ENCODE peak calls at places on chromosome 15, in nine cellular contexts. A, G, I, N, D, V, U, Y and R are unnamed samples. For H3K4me1, the result is how much of the 10 kb centered on the place peaks cover.

GRCh38 chr15:73015493-73015892 is 36.8 kb upstream of the NEO1 start:
- DNase-seq in G (no peak), U (no peak), A (no peak), I (no peak), N (no peak), D (no peak), Y (no peak), V (no peak), R (peak)

GRCh38 chr15:27025411-27026051 is 54.5 kb downstream of the GABRG3 start:
- DNase-seq in D (no peak), V (no peak), I (no peak), N (no peak), Y (no peak), G (no peak), U (no peak), A (no peak), R (no peak)

GRCh38 chr15:40843885-40844542 is at the start of gene SPINT1:
- DNase-seq in V (peak), A (no peak), Y (peak), G (peak), D (no peak), I (no peak), N (peak), U (peak), R (no peak)

GRCh38 chr15:65981837-65982696 is 112.8 kb downstream of the RAB11A start:
- DNase-seq in G (peak), A (peak), V (no peak), D (no peak), I (no peak), N (peak), U (no peak), Y (peak), R (no peak)

GRCh38 chr15:74768771-74769342 is 13.0 kb upstream of the CSK start:
- DNase-seq in A (peak), U (peak), Y (no peak), V (peak), D (no peak), N (peak), I (peak), G (peak), R (no peak)

GRCh38 chr15:89910891-89911626 is 1.7 kb downstream of the ARPIN start:
- DNase-seq in V (no peak), D (no peak), G (no peak), N (no peak), U (no peak), I (no peak), A (no peak), Y (no peak), R (no peak)

GRCh38 chr15:78034495-78035191 is 42.9 kb downstream of the TBC1D2B start:
- DNase-seq in I (no peak), A (no peak), Y (no peak), D (no peak), U (no peak), V (no peak), N (peak), G (peak), R (no peak)

GRCh38 chr15:81530271-81530670 is 156.3 kb upstream of the TMC3 start:
- DNase-seq in G (no peak), I (no peak), Y (no peak), N (no peak), V (no peak), U (peak), D (no peak), A (no peak), R (no peak)

GRCh38 chr15:37016287-37016686 is 84.1 kb downstream of the MEIS2 start:
- DNase-seq in A (no peak), I (no peak), Y (no peak), U (peak), D (no peak), V (peak), G (no peak), N (no peak), R (no peak)

GRCh38 chr15:82536409-82537350 is 3.6 kb downstream of the RPS17 start:
- DNase-seq in U (no peak), G (no peak), D (no peak), N (no peak), I (no peak), V (no peak), Y (no peak), A (no peak), R (peak)

GRCh38 chr15:52232327-52232726 is 41.1 kb upstream of the GNB5 start:
- DNase-seq in V (no peak), Y (no peak), A (no peak), N (no peak), I (no peak), G (no peak), U (no peak), D (no peak), R (no peak)

GRCh38 chr15:25181290-25182097 is 226.7 kb downstream of the SNRPN start:
- DNase-seq in U (no peak), A (peak), I (no peak), N (peak), D (peak), G (peak), Y (peak), V (peak), R (peak)

GRCh38 chr15:64396790-64397189 is 9.2 kb downstream of the TRIP4 start:
- DNase-seq in A (no peak), G (no peak), U (no peak), Y (no peak), N (no peak), D (no peak), I (no peak), V (no peak), R (no peak)

GRCh38 chr15:51492528-51492927 is 130.0 kb downstream of the DMXL2 start:
- DNase-seq in G (no peak), Y (no peak), D (no peak), V (no peak), I (no peak), A (no peak), U (no peak), N (no peak), R (no peak)

GRCh38 chr15:57527382-57528091 is 64.2 kb upstream of the MYZAP start:
- DNase-seq in N (no peak), D (no peak), U (peak), I (peak), A (peak), G (no peak), V (no peak), Y (no peak), R (no peak)

GRCh38 chr15:25717861-25718504 is 145.1 kb downstream of the ATP10A start:
- DNase-seq in V (no peak), Y (no peak), D (no peak), U (peak), A (no peak), I (no peak), N (peak), G (no peak), R (no peak)

GRCh38 chr15:34665498-34666116 is 82.2 kb upstream of the GOLGA8B start:
- DNase-seq in D (no peak), G (no peak), A (no peak), N (no peak), U (no peak), Y (no peak), V (no peak), I (no peak), R (no peak)

GRCh38 chr15:94287794-94288246 is 56.5 kb downstream of the MCTP2 start:
- DNase-seq in V (no peak), U (no peak), Y (no peak), G (no peak), D (no peak), I (no peak), N (no peak), A (no peak), R (no peak)

GRCh38 chr15:94231728-94232086 is 346 bp downstream of the MCTP2 start:
- DNase-seq in U (no peak), A (no peak), V (no peak), I (no peak), Y (no peak), G (no peak), D (no peak), N (no peak), R (no peak)

GRCh38 chr15:41825572-41826535 is 2.0 kb upstream of the JMJD7 start:
- DNase-seq in D (no peak), Y (no peak), U (no peak), G (no peak), A (no peak), I (no peak), V (peak), N (no peak), R (no peak)

GRCh38 chr15:68383161-68384074 is 48.5 kb downstream of the ITGA11 start:
- DNase-seq in U (peak), A (peak), Y (no peak), V (no peak), I (no peak), G (no peak), D (no peak), N (peak), R (no peak)

GRCh38 chr15:75452968-75453702 is 1.6 kb upstream of the SIN3A start:
- DNase-seq in I (peak), G (peak), N (peak), Y (peak), V (peak), U (peak), D (peak), A (peak), R (no peak)

GRCh38 chr15:68371160-68371559 is 60.8 kb downstream of the ITGA11 start:
- DNase-seq in Y (no peak), G (no peak), U (no peak), V (no peak), N (no peak), I (no peak), A (no peak), D (no peak), R (no peak)

GRCh38 chr15:36914466-36914865 is 185.9 kb downstream of the MEIS2 start:
- DNase-seq in G (no peak), U (no peak), D (no peak), I (no peak), N (no peak), V (peak), A (no peak), Y (no peak), R (no peak)

GRCh38 chr15:100715571-100716455 is 113.4 kb downstream of the ASB7 start:
- DNase-seq in A (no peak), G (peak), I (no peak), N (peak), Y (peak), U (no peak), V (peak), D (no peak), R (peak)

GRCh38 chr15:32029409-32029861 is 880 bp upstream of the CHRNA7 start:
- DNase-seq in A (peak), V (no peak), N (no peak), U (no peak), Y (no peak), I (no peak), G (peak), D (no peak), R (no peak)

GRCh38 chr15:90388462-90389182 is 580 bp downstream of the IQGAP1 start:
- DNase-seq in D (peak), I (peak), V (peak), A (peak), N (peak), U (peak), Y (peak), G (peak), R (no peak)

GRCh38 chr15:82298520-82298919 is 35.9 kb downstream of the SAXO2 start:
- DNase-seq in G (peak), Y (peak), U (peak), D (no peak), V (no peak), A (no peak), N (peak), I (no peak), R (no peak)

GRCh38 chr15:33243869-33244268 is 49.4 kb upstream of the FMN1 start:
- DNase-seq in V (no peak), G (no peak), Y (no peak), D (no peak), N (no peak), I (no peak), A (peak), U (peak), R (no peak)

GRCh38 chr15:78264304-78265136 is at the start of gene DNAJA4:
- DNase-seq in U (peak), G (peak), N (peak), V (peak), A (peak), Y (peak), D (no peak), I (peak), R (no peak)

GRCh38 chr15:87121357-87121756 is 1041.7 kb downstream of the AGBL1 start:
- DNase-seq in Y (no peak), I (no peak), V (no peak), A (no peak), N (no peak), D (no peak), U (peak), G (no peak), R (no peak)

GRCh38 chr15:78243491-78243941 is 9.2 kb upstream of the ACSBG1 start:
- DNase-seq in Y (peak), A (peak), U (peak), D (no peak), N (no peak), G (peak), I (peak), V (peak), R (no peak)

GRCh38 chr15:61128343-61128742 is 100.8 kb downstream of the RORA start:
- DNase-seq in N (no peak), V (no peak), U (no peak), A (no peak), G (no peak), I (no peak), D (no peak), Y (no peak), R (no peak)

GRCh38 chr15:61130945-61131597 is 98.0 kb downstream of the RORA start:
- DNase-seq in A (no peak), D (no peak), U (no peak), V (no peak), G (no peak), N (no peak), I (no peak), Y (no peak), R (no peak)

GRCh38 chr15:61133361-61133760 is 95.7 kb downstream of the RORA start:
- DNase-seq in D (no peak), N (no peak), V (no peak), U (peak), Y (no peak), I (no peak), A (no peak), G (no peak), R (no peak)

GRCh38 chr15:61132211-61132610 is 96.9 kb downstream of the RORA start:
- DNase-seq in G (no peak), U (no peak), A (no peak), N (no peak), D (no peak), V (no peak), Y (no peak), I (no peak), R (no peak)

DNA sequence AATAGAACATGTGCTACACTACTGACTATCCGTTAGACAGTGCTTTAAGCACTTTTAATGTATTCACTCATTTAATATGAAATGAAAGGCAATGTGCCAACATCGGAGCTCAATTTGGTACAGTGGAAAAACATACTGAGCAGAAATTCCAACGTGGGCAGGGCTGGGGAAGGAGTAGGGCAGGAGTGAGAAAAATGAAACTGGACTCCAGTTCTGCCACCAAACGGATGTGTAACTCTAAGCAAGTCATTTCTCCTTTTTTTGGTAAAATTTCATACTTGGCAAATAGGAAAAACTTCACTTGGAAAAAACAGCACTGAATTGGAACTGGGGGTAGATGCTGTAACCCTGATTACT is 97.5 kb downstream of the RORA start:
- DNase-seq in Y (no peak), U (no peak), A (no peak), V (no peak), N (no peak), I (no peak), G (no peak), D (no peak), R (no peak)
- H3K4me3 ChIP-seq in Y (no peak), U (no peak), A (no peak), V (no peak), N (no peak), I (no peak), G (no peak), D (no peak), R (no peak)

GRCh38 chr15:67021455-67021854 is 43.9 kb upstream of the SMAD3 start:
- DNase-seq in G (no peak), D (no peak), A (no peak), U (no peak), I (no peak), Y (no peak), N (no peak), V (no peak), R (no peak)
- H3K4me1 ChIP-seq in G (under half), D (under half), A (under half), U (under half), I (under half), Y (under half), N (under half), V (under half), R (under half)

DNA sequence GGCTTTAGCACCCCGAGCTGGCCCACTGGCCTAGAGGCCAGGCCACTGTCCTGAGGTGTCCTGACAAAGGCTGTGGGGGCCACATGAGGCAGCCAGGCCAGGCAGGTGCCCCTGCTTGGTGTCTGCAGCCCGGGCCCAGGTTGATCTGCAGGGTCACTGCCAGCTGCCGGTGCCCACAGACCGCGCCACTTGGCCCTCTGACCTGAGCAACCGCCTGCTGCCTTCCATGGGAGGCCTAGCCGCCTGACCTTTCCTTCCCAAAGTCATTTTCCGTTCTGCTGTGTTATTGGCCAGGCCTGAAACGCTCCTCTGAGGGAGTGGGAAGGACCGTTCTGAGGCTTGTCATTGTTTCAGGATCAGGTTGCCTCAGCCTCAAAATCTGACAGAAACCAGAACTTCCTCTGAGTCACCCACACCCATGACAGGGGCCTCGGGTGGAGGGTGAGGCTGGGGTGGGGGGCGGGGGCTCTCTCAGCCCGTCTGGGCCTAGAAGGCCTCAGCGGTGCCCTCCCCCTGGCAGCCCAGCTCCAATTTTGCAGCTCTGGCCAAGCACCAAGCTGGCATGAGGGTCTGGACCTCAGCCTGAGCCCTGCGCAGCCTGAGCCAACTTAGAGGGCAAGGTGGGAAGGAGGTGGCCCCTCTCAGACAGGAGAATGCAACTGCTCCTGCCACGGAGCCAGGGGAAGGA is 140.7 kb upstream of the MEF2A start:
- DNase-seq in Y (peak), I (no peak), U (peak), G (no peak), V (peak), D (peak), N (peak), A (peak), R (no peak)
- H3K4me3 ChIP-seq in Y (no peak), I (no peak), U (no peak), G (no peak), V (no peak), D (peak), N (no peak), A (no peak), R (no peak)

GRCh38 chr15:85414991-85415390 is 34.6 kb downstream of the AKAP13 start:
- DNase-seq in I (no peak), Y (no peak), A (no peak), D (no peak), G (no peak), V (no peak), U (no peak), N (peak), R (no peak)

GRCh38 chr15:85415779-85416178 is 35.4 kb downstream of the AKAP13 start:
- DNase-seq in I (no peak), Y (no peak), N (no peak), D (no peak), G (no peak), U (no peak), A (no peak), V (no peak), R (no peak)

GRCh38 chr15:85412956-85413854 is 32.8 kb downstream of the AKAP13 start:
- DNase-seq in D (peak), G (peak), V (peak), I (peak), N (peak), U (peak), Y (peak), A (no peak), R (no peak)

GRCh38 chr15:85414495-85414894 is 34.1 kb downstream of the AKAP13 start:
- DNase-seq in N (no peak), V (no peak), D (no peak), A (no peak), G (no peak), U (no peak), Y (no peak), I (no peak), R (no peak)

DNA sequence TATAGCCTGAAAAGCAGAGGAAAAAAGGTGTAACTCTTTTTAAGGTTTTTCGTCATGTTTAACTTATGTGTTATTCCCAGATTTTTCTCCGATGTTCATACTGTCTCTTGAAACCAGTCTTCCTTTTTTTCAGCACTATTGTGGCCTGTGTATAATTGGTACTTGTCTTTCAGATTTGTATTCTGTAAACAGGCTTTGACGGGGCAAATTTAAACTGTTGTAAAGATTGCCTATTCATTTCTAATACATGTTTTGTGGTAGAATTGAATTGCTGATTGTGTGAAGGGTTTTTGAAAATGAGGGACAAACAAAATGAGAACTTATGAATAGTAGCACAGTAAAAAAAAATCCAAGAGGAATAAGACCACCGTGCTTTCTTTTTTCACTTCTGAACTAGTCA is 33.6 kb downstream of the AKAP13 start:
- DNase-seq in A (no peak), N (no peak), I (no peak), V (no peak), G (no peak), Y (no peak), D (no peak), U (no peak), R (no peak)
- H3K4me1 ChIP-seq in A (under half), N (under half), I (under half), V (under half), G (under half), Y (under half), D (under half), U (under half), R (half or more)

DNA sequence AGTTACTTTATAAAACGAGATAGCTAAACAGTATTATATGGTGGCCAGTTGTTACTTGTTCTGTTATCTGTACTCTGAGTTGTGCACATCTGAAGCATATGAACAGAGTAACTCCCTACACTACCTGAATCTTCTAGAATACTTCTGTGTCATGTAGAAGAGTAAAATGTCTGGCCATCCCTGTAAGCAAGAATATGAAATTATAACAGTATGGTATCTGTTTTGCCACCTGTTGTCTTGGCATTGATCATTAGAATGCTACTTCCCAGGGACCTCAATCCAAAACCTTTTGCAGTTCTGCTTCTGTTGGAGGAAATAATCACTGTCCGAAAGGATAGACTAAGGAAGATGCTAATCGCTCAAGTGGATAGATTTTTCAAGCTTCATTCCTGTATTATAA is 1.9 kb downstream of the TEX9 start:
- DNase-seq in Y (no peak), U (no peak), I (no peak), G (no peak), V (no peak), D (no peak), N (no peak), A (no peak), R (no peak)
- H3K4me3 ChIP-seq in Y (no peak), U (no peak), I (no peak), G (no peak), V (no peak), D (no peak), N (no peak), A (no peak), R (no peak)